ENCODE peak calls at places on chromosomes 1 and 21, in nine cellular contexts. One of them, this sample, is unnamed.

GRCh38 chr1:10064416-10065343 is 31.9 kb downstream of the UBE4B start:
- DNase-seq in cardiac muscle cell: no peak
- DNase-seq in astrocyte of the spinal cord: no peak
- DNase-seq in choroid plexus epithelial cell: no peak
- DNase-seq in NCI-H510A treated with DMSO at 0.1 percent for 48 hours: no peak
- DNase-seq in fibroblast of the conjunctiva: no peak
- DNase-seq in kidney tubule cell: no peak
- DNase-seq in NCI-H1417: no peak
- DNase-seq in Right ventricle myocardium superior: no peak
- DNase-seq in this sample: no peak

GRCh38 chr1:71046891-71047634 is 553 bp downstream of the PTGER3 start:
- DNase-seq in cardiac muscle cell: peak; percentile 12
- DNase-seq in astrocyte of the spinal cord: no peak
- DNase-seq in choroid plexus epithelial cell: no peak
- DNase-seq in NCI-H510A treated with DMSO at 0.1 percent for 48 hours: no peak
- DNase-seq in fibroblast of the conjunctiva: no peak
- DNase-seq in kidney tubule cell: peak; percentile 27
- DNase-seq in NCI-H1417: peak; percentile 67
- DNase-seq in Right ventricle myocardium superior: peak; percentile 44
- DNase-seq in this sample: peak; percentile 63

GRCh38 chr1:209491031-209491430 is 92.5 kb upstream of the CAMK1G start:
- DNase-seq in cardiac muscle cell: no peak
- DNase-seq in astrocyte of the spinal cord: no peak
- DNase-seq in choroid plexus epithelial cell: no peak
- DNase-seq in NCI-H510A treated with DMSO at 0.1 percent for 48 hours: no peak
- DNase-seq in fibroblast of the conjunctiva: no peak
- DNase-seq in kidney tubule cell: no peak
- DNase-seq in NCI-H1417: no peak
- DNase-seq in Right ventricle myocardium superior: no peak
- DNase-seq in this sample: no peak

GRCh38 chr21:42417533-42417932 is 13.8 kb downstream of the UBASH3A start:
- DNase-seq in cardiac muscle cell: no peak
- DNase-seq in astrocyte of the spinal cord: no peak
- DNase-seq in choroid plexus epithelial cell: no peak
- DNase-seq in NCI-H510A treated with DMSO at 0.1 percent for 48 hours: no peak
- DNase-seq in fibroblast of the conjunctiva: no peak
- DNase-seq in kidney tubule cell: no peak
- DNase-seq in NCI-H1417: no peak
- DNase-seq in Right ventricle myocardium superior: no peak
- DNase-seq in this sample: no peak

GRCh38 chr1:50658421-50659076 is 235.3 kb upstream of the DMRTA2 start:
- DNase-seq in cardiac muscle cell: peak; percentile 26
- DNase-seq in astrocyte of the spinal cord: peak; percentile 29
- DNase-seq in choroid plexus epithelial cell: peak; percentile 47
- DNase-seq in NCI-H510A treated with DMSO at 0.1 percent for 48 hours: no peak
- DNase-seq in fibroblast of the conjunctiva: peak; percentile 29
- DNase-seq in kidney tubule cell: no peak
- DNase-seq in NCI-H1417: peak; percentile 4
- DNase-seq in Right ventricle myocardium superior: no peak
- DNase-seq in this sample: no peak

GRCh38 chr1:24657781-24658180 is 14.7 kb downstream of the SRRM1 start:
- DNase-seq in cardiac muscle cell: no peak
- DNase-seq in astrocyte of the spinal cord: no peak
- DNase-seq in choroid plexus epithelial cell: no peak
- DNase-seq in NCI-H510A treated with DMSO at 0.1 percent for 48 hours: no peak
- DNase-seq in fibroblast of the conjunctiva: no peak
- DNase-seq in kidney tubule cell: peak; percentile 67
- DNase-seq in NCI-H1417: no peak
- DNase-seq in Right ventricle myocardium superior: no peak
- DNase-seq in this sample: no peak

GRCh38 chr1:200247513-200247912 is 162.3 kb downstream of the ZNF281 start:
- DNase-seq in cardiac muscle cell: no peak
- DNase-seq in astrocyte of the spinal cord: no peak
- DNase-seq in choroid plexus epithelial cell: no peak
- DNase-seq in NCI-H510A treated with DMSO at 0.1 percent for 48 hours: peak; percentile 50
- DNase-seq in fibroblast of the conjunctiva: no peak
- DNase-seq in kidney tubule cell: no peak
- DNase-seq in NCI-H1417: peak; percentile 50
- DNase-seq in Right ventricle myocardium superior: no peak
- DNase-seq in this sample: no peak

GRCh38 chr1:226409392-226409791 is 1.5 kb upstream of the PARP1 start:
- DNase-seq in cardiac muscle cell: no peak
- DNase-seq in astrocyte of the spinal cord: no peak
- DNase-seq in choroid plexus epithelial cell: no peak
- DNase-seq in NCI-H510A treated with DMSO at 0.1 percent for 48 hours: no peak
- DNase-seq in fibroblast of the conjunctiva: no peak
- DNase-seq in kidney tubule cell: no peak
- DNase-seq in NCI-H1417: no peak
- DNase-seq in Right ventricle myocardium superior: no peak
- DNase-seq in this sample: no peak

GRCh38 chr1:72432645-72433267 is 150.4 kb upstream of the NEGR1 start:
- DNase-seq in cardiac muscle cell: no peak
- DNase-seq in astrocyte of the spinal cord: no peak
- DNase-seq in choroid plexus epithelial cell: no peak
- DNase-seq in NCI-H510A treated with DMSO at 0.1 percent for 48 hours: no peak
- DNase-seq in fibroblast of the conjunctiva: no peak
- DNase-seq in kidney tubule cell: peak; percentile 7
- DNase-seq in NCI-H1417: no peak
- DNase-seq in Right ventricle myocardium superior: no peak
- DNase-seq in this sample: no peak

GRCh38 chr1:228867951-228868730 is 132.9 kb downstream of the RHOU start:
- DNase-seq in cardiac muscle cell: no peak
- DNase-seq in astrocyte of the spinal cord: no peak
- DNase-seq in choroid plexus epithelial cell: no peak
- DNase-seq in NCI-H510A treated with DMSO at 0.1 percent for 48 hours: peak; percentile 94
- DNase-seq in fibroblast of the conjunctiva: no peak
- DNase-seq in kidney tubule cell: no peak
- DNase-seq in NCI-H1417: peak; percentile 95
- DNase-seq in Right ventricle myocardium superior: no peak
- DNase-seq in this sample: no peak